ENCODE peak calls at places on chromosomes 11 and 22, in five cellular contexts. One of them, this sample, is unnamed.

GRCh38 chr11:14435717-14436116 is 63.9 kb downstream of the COPB1 start:
- DNase-seq in NT2/D1: no peak
- DNase-seq in HEK293T: no peak
- DNase-seq in H1: no peak
- DNase-seq in HepG2: no peak
- DNase-seq in this sample: no peak

GRCh38 chr22:27780161-27780575 is 21.4 kb downstream of the MN1 start:
- DNase-seq in NT2/D1: no peak
- DNase-seq in HEK293T: no peak
- DNase-seq in H1: no peak
- DNase-seq in HepG2: no peak
- DNase-seq in this sample: no peak

GRCh38 chr22:30947163-30947820 is 21.3 kb downstream of the MORC2 start:
- DNase-seq in NT2/D1: no peak
- DNase-seq in HEK293T: no peak
- DNase-seq in HepG2: no peak
- DNase-seq in H1: no peak
- DNase-seq in this sample: no peak

GRCh38 chr22:26471522-26471921 is 12.1 kb downstream of the HPS4 start:
- DNase-seq in HepG2: peak; percentile 31
- DNase-seq in HEK293T: no peak
- DNase-seq in NT2/D1: no peak
- DNase-seq in H1: no peak
- DNase-seq in this sample: no peak

GRCh38 chr11:1877211-1878133 is 14.2 kb downstream of the PRR33 start:
- DNase-seq in HepG2: peak; percentile 13
- DNase-seq in HEK293T: no peak
- DNase-seq in H1: no peak
- DNase-seq in NT2/D1: no peak
- DNase-seq in this sample: no peak

GRCh38 chr11:78812513-78813293 is 238.0 kb upstream of the NARS2 start:
- DNase-seq in NT2/D1: no peak
- DNase-seq in H1: no peak
- DNase-seq in HEK293T: no peak
- DNase-seq in HepG2: no peak
- DNase-seq in this sample: no peak

GRCh38 chr11:2102132-2102882 is 36.9 kb downstream of the IGF2 start:
- DNase-seq in HepG2: peak; percentile 71
- DNase-seq in HEK293T: no peak
- DNase-seq in NT2/D1: no peak
- DNase-seq in H1: no peak
- DNase-seq in this sample: no peak

GRCh38 chr22:49995059-49995412 is 17.5 kb downstream of the IL17REL start:
- DNase-seq in H1: no peak
- DNase-seq in HEK293T: no peak
- DNase-seq in NT2/D1: no peak
- DNase-seq in HepG2: no peak
- DNase-seq in this sample: no peak

GRCh38 chr11:76658651-76659650 is 11.6 kb downstream of the LRRC32 start:
- DNase-seq in H1: no peak
- DNase-seq in HEK293T: no peak
- DNase-seq in NT2/D1: no peak
- DNase-seq in HepG2: no peak
- DNase-seq in this sample: no peak

GRCh38 chr11:75298191-75298590 is 53.3 kb downstream of the ARRB1 start:
- DNase-seq in NT2/D1: no peak
- DNase-seq in HepG2: no peak
- DNase-seq in HEK293T: no peak
- DNase-seq in H1: no peak
- DNase-seq in this sample: no peak

GRCh38 chr11:2377511-2378443 is 667 bp downstream of the CD81 start:
- DNase-seq in HEK293T: peak; percentile 71
- DNase-seq in HepG2: no peak
- DNase-seq in H1: peak; percentile 73
- DNase-seq in NT2/D1: no peak
- DNase-seq in this sample: no peak

GRCh38 chr11:29024386-29024785 is 916.2 kb downstream of the METTL15 start:
- DNase-seq in NT2/D1: no peak
- DNase-seq in HepG2: no peak
- DNase-seq in H1: no peak
- DNase-seq in HEK293T: no peak
- DNase-seq in this sample: no peak

GRCh38 chr11:126917531-126918204 is 82.9 kb downstream of the KIRREL3 start:
- DNase-seq in H1: no peak
- DNase-seq in NT2/D1: no peak
- DNase-seq in HepG2: no peak
- DNase-seq in HEK293T: no peak
- DNase-seq in this sample: peak; percentile 65

GRCh38 chr11:61545341-61545740 is 35.5 kb downstream of the SYT7 start:
- DNase-seq in NT2/D1: no peak
- DNase-seq in H1: no peak
- DNase-seq in HepG2: no peak
- DNase-seq in HEK293T: peak; percentile 68
- DNase-seq in this sample: no peak

GRCh38 chr11:69460540-69461257 is 20.8 kb upstream of the LINC01488 start:
- DNase-seq in H1: no peak
- DNase-seq in HepG2: peak; percentile 30
- DNase-seq in HEK293T: no peak
- DNase-seq in NT2/D1: no peak
- DNase-seq in this sample: no peak

GRCh38 chr11:75249704-75250103 is 9.1 kb downstream of the TPBGL start:
- DNase-seq in HepG2: no peak
- DNase-seq in H1: no peak
- DNase-seq in HEK293T: no peak
- DNase-seq in NT2/D1: no peak
- DNase-seq in this sample: no peak

GRCh38 chr11:66139817-66140216 is 69.7 kb downstream of the PACS1 start:
- DNase-seq in HepG2: no peak
- DNase-seq in HEK293T: no peak
- DNase-seq in H1: no peak
- DNase-seq in NT2/D1: no peak
- DNase-seq in this sample: no peak

GRCh38 chr11:21622995-21623394 is 569.9 kb upstream of the ANO5 start:
- DNase-seq in H1: no peak
- DNase-seq in HEK293T: no peak
- DNase-seq in HepG2: no peak
- DNase-seq in NT2/D1: no peak
- DNase-seq in this sample: no peak

GRCh38 chr11:32118025-32118974 is 27.4 kb downstream of the RCN1 start:
- DNase-seq in HepG2: peak; percentile 64
- DNase-seq in HEK293T: no peak
- DNase-seq in H1: no peak
- DNase-seq in NT2/D1: no peak
- DNase-seq in this sample: no peak

GRCh38 chr11:2583605-2583958 is 116.2 kb downstream of the KCNQ1OT1 start:
- DNase-seq in NT2/D1: no peak
- DNase-seq in HEK293T: no peak
- DNase-seq in H1: no peak
- DNase-seq in HepG2: no peak
- DNase-seq in this sample: no peak

GRCh38 chr11:62552465-62552782 is 5.8 kb upstream of the AHNAK start:
- DNase-seq in HepG2: no peak
- DNase-seq in NT2/D1: no peak
- DNase-seq in H1: no peak
- DNase-seq in HEK293T: no peak
- DNase-seq in this sample: no peak

GRCh38 chr22:48568736-48569330 is 1258.8 kb downstream of the BRD1 start:
- DNase-seq in HepG2: no peak
- DNase-seq in H1: no peak
- DNase-seq in HEK293T: no peak
- DNase-seq in NT2/D1: no peak
- DNase-seq in this sample: no peak

GRCh38 chr11:93654266-93654665 is 7.2 kb upstream of the CEP295 start:
- DNase-seq in HepG2: no peak
- DNase-seq in H1: no peak
- DNase-seq in NT2/D1: no peak
- DNase-seq in HEK293T: no peak
- DNase-seq in this sample: no peak

GRCh38 chr22:30277547-30278344 is 11.1 kb upstream of the OSM start:
- DNase-seq in HEK293T: no peak
- DNase-seq in HepG2: no peak
- DNase-seq in NT2/D1: no peak
- DNase-seq in H1: no peak
- DNase-seq in this sample: no peak

GRCh38 chr11:117072517-117073218 is 25.6 kb downstream of the SIK3 start:
- DNase-seq in NT2/D1: no peak
- DNase-seq in H1: no peak
- DNase-seq in HepG2: peak; percentile 93
- DNase-seq in HEK293T: no peak
- DNase-seq in this sample: peak; percentile 45

GRCh38 chr11:114175706-114176105 is 116.2 kb downstream of the ZBTB16 start:
- DNase-seq in NT2/D1: no peak
- DNase-seq in H1: no peak
- DNase-seq in HepG2: no peak
- DNase-seq in HEK293T: no peak
- DNase-seq in this sample: no peak

GRCh38 chr22:33299245-33299956 is 241.2 kb upstream of the SYN3 start:
- DNase-seq in NT2/D1: no peak
- DNase-seq in H1: no peak
- DNase-seq in HepG2: no peak
- DNase-seq in HEK293T: no peak
- DNase-seq in this sample: peak; percentile 95

GRCh38 chr22:31321421-31321820 is 24.7 kb downstream of the PATZ1 start:
- DNase-seq in HepG2: no peak
- DNase-seq in H1: no peak
- DNase-seq in NT2/D1: no peak
- DNase-seq in HEK293T: no peak
- DNase-seq in this sample: no peak

GRCh38 chr11:93005239-93005638 is 35.8 kb downstream of the MTNR1B start:
- DNase-seq in HepG2: no peak
- DNase-seq in H1: no peak
- DNase-seq in HEK293T: no peak
- DNase-seq in NT2/D1: no peak
- DNase-seq in this sample: no peak

GRCh38 chr11:71164621-71165020 is 87.8 kb downstream of the SHANK2 start:
- DNase-seq in H1: no peak
- DNase-seq in NT2/D1: no peak
- DNase-seq in HepG2: no peak
- DNase-seq in HEK293T: no peak
- DNase-seq in this sample: no peak

GRCh38 chr11:94025695-94026394 is 4.7 kb downstream of the HEPHL1 start:
- DNase-seq in HEK293T: no peak
- DNase-seq in H1: no peak
- DNase-seq in HepG2: no peak
- DNase-seq in NT2/D1: no peak
- DNase-seq in this sample: no peak

GRCh38 chr22:44107341-44107740 is 73.4 kb upstream of the PARVG start:
- DNase-seq in H1: no peak
- DNase-seq in HepG2: no peak
- DNase-seq in HEK293T: no peak
- DNase-seq in NT2/D1: peak; percentile 78
- DNase-seq in this sample: no peak

GRCh38 chr11:68053981-68054812 is 15.4 kb downstream of the TCIRG1 start:
- DNase-seq in HepG2: no peak
- DNase-seq in HEK293T: no peak
- DNase-seq in H1: no peak
- DNase-seq in NT2/D1: no peak
- DNase-seq in this sample: no peak

GRCh38 chr11:1553808-1554594 is 18.1 kb downstream of the DUSP8 start:
- DNase-seq in H1: peak; percentile 68
- DNase-seq in HEK293T: no peak
- DNase-seq in NT2/D1: no peak
- DNase-seq in HepG2: no peak
- DNase-seq in this sample: no peak

GRCh38 chr11:102831128-102831708 is 12.2 kb downstream of the MMP3 start:
- DNase-seq in NT2/D1: no peak
- DNase-seq in H1: peak; percentile 71
- DNase-seq in HEK293T: no peak
- DNase-seq in HepG2: peak; percentile 4
- DNase-seq in this sample: no peak

GRCh38 chr11:9990221-9990973 is 303.6 kb downstream of the SBF2 start:
- DNase-seq in H1: no peak
- DNase-seq in NT2/D1: no peak
- DNase-seq in HepG2: peak; percentile 7
- DNase-seq in HEK293T: no peak
- DNase-seq in this sample: no peak
- TF ChIP-seq SUZ12 in H1: no peak
- TF ChIP-seq SUZ12 in NT2/D1: no peak
- TF ChIP-seq SUZ12 in HepG2: no peak
- TF ChIP-seq SUZ12 in HEK293T: no peak
- TF ChIP-seq SUZ12 in this sample: no peak

GRCh38 chr22:40322061-40322460 is 24.2 kb upstream of the ADSL start:
- DNase-seq in HepG2: no peak
- DNase-seq in H1: no peak
- DNase-seq in NT2/D1: no peak
- DNase-seq in HEK293T: no peak
- DNase-seq in this sample: no peak
- TF ChIP-seq SUZ12 in HepG2: no peak
- TF ChIP-seq SUZ12 in H1: no peak
- TF ChIP-seq SUZ12 in NT2/D1: no peak
- TF ChIP-seq SUZ12 in HEK293T: no peak
- TF ChIP-seq SUZ12 in this sample: no peak

DNA sequence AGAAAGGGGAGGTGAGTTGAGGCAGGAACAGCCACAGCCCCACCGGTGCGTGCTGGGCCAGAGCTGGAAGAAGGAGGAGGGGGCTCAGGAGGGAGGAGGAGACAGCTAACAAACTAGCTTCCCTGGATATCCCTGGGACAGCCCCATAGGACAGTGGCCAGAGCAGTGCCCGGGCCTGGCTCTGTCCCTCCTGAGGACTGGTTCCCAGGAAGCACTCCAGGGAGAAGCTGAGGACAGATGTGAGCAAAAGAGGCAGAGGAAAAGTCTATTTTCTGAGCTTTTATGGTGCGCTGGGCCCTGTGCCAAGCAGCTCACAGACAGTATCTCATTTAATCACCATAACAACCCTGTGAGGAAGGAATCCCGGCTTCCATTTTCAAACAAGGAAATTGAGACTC is 8.3 kb downstream of the DCHS1 start:
- DNase-seq in NT2/D1: no peak
- DNase-seq in HepG2: no peak
- DNase-seq in HEK293T: no peak
- DNase-seq in H1: no peak
- DNase-seq in this sample: no peak
- TF ChIP-seq SUZ12 in NT2/D1: no peak
- TF ChIP-seq SUZ12 in HepG2: no peak
- TF ChIP-seq SUZ12 in HEK293T: no peak
- TF ChIP-seq SUZ12 in H1: no peak
- TF ChIP-seq SUZ12 in this sample: no peak

DNA sequence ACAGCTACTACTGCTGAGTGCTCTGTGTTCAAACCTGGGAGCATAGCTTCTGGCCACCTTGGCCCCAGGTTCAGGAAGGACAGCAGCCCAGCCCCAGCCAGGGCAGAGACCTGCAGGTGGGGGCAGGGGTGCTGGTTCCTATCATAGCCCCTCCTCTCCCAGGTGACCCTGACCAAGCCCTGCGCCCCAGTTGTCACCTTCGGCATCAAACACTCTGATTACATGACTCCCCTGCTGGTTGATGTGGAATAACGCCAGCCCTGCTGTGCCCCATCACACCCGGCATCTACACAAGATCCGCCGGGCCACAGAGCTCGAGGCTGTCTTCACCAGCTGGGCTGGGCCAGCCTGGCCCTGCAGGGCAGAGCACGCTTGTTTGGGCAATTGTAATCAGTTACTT is 6.9 kb downstream of the SCGB1C1 start:
- DNase-seq in H1: peak; percentile 45
- DNase-seq in NT2/D1: no peak
- DNase-seq in HepG2: no peak
- DNase-seq in HEK293T: no peak
- DNase-seq in this sample: no peak
- TF ChIP-seq SUZ12 in H1: no peak
- TF ChIP-seq SUZ12 in NT2/D1: no peak
- TF ChIP-seq SUZ12 in HepG2: no peak
- TF ChIP-seq SUZ12 in HEK293T: no peak
- TF ChIP-seq SUZ12 in this sample: no peak

This sample was measured in GM12878.